ENCODE peak calls at places on chromosome 4, in four cellular contexts. One of them, this sample, is unnamed.

GRCh38 chr4:40992472-40993298 is 221.7 kb downstream of the APBB2 start:
- DNase-seq in CD14-positive monocyte: peak; percentile 89
- DNase-seq in GM20000: peak; percentile 36
- DNase-seq in HTR-8/SVneo: no peak
- DNase-seq in this sample: no peak

GRCh38 chr4:73257995-73258667 is 467 bp downstream of the ANKRD17 start:
- DNase-seq in CD14-positive monocyte: no peak
- DNase-seq in GM20000: no peak
- DNase-seq in HTR-8/SVneo: no peak
- DNase-seq in this sample: no peak

GRCh38 chr4:6322761-6323566 is 53.3 kb downstream of the WFS1 start:
- DNase-seq in CD14-positive monocyte: no peak
- DNase-seq in GM20000: no peak
- DNase-seq in HTR-8/SVneo: no peak
- DNase-seq in this sample: no peak

GRCh38 chr4:184228306-184228705 is 10.6 kb upstream of the ENPP6 start:
- DNase-seq in CD14-positive monocyte: no peak
- DNase-seq in GM20000: no peak
- DNase-seq in HTR-8/SVneo: no peak
- DNase-seq in this sample: no peak

GRCh38 chr4:155353923-155354540 is 22.7 kb downstream of the MAP9 start:
- DNase-seq in CD14-positive monocyte: no peak
- DNase-seq in GM20000: peak; percentile 14
- DNase-seq in HTR-8/SVneo: peak; percentile 23
- DNase-seq in this sample: peak; percentile 30

GRCh38 chr4:140995058-140995457 is 138.2 kb downstream of the RNF150 start:
- DNase-seq in CD14-positive monocyte: no peak
- DNase-seq in GM20000: no peak
- DNase-seq in HTR-8/SVneo: no peak
- DNase-seq in this sample: no peak

GRCh38 chr4:101356928-101357327 is 9.6 kb upstream of the PPP3CA start:
- DNase-seq in CD14-positive monocyte: no peak
- DNase-seq in GM20000: no peak
- DNase-seq in HTR-8/SVneo: no peak
- DNase-seq in this sample: no peak

GRCh38 chr4:19700951-19701350 is 550.8 kb upstream of the SLIT2 start:
- DNase-seq in CD14-positive monocyte: no peak
- DNase-seq in GM20000: no peak
- DNase-seq in HTR-8/SVneo: no peak
- DNase-seq in this sample: no peak

GRCh38 chr4:183370786-183371185 is 48.6 kb upstream of the CLDN24 start:
- DNase-seq in CD14-positive monocyte: no peak
- DNase-seq in GM20000: no peak
- DNase-seq in HTR-8/SVneo: no peak
- DNase-seq in this sample: no peak

GRCh38 chr4:148021706-148022105 is 289.8 kb downstream of the ARHGAP10 start:
- DNase-seq in CD14-positive monocyte: no peak
- DNase-seq in GM20000: no peak
- DNase-seq in HTR-8/SVneo: no peak
- DNase-seq in this sample: no peak

GRCh38 chr4:1198070-1198844 is 25.9 kb upstream of the SPON2 start:
- DNase-seq in CD14-positive monocyte: no peak
- DNase-seq in GM20000: no peak
- DNase-seq in HTR-8/SVneo: no peak
- DNase-seq in this sample: no peak

GRCh38 chr4:16695896-16696295 is 202.5 kb downstream of the LDB2 start:
- DNase-seq in CD14-positive monocyte: no peak
- DNase-seq in GM20000: no peak
- DNase-seq in HTR-8/SVneo: no peak
- DNase-seq in this sample: no peak

GRCh38 chr4:65791807-65792308 is 121.6 kb upstream of the EPHA5 start:
- DNase-seq in CD14-positive monocyte: no peak
- DNase-seq in GM20000: no peak
- DNase-seq in HTR-8/SVneo: no peak
- DNase-seq in this sample: no peak

GRCh38 chr4:23915459-23916132 is 25.7 kb upstream of the PPARGC1A start:
- DNase-seq in CD14-positive monocyte: no peak
- DNase-seq in GM20000: no peak
- DNase-seq in HTR-8/SVneo: no peak
- DNase-seq in this sample: no peak

GRCh38 chr4:19850909-19851308 is 400.8 kb upstream of the SLIT2 start:
- DNase-seq in CD14-positive monocyte: no peak
- DNase-seq in GM20000: no peak
- DNase-seq in HTR-8/SVneo: peak; percentile 27
- DNase-seq in this sample: no peak

GRCh38 chr4:180285796-180286195 is 1957.4 kb upstream of the TENM3 start:
- DNase-seq in CD14-positive monocyte: no peak
- DNase-seq in GM20000: peak; percentile 5
- DNase-seq in HTR-8/SVneo: no peak
- DNase-seq in this sample: no peak

GRCh38 chr4:159269956-159270355 is 167.1 kb downstream of the RAPGEF2 start:
- DNase-seq in CD14-positive monocyte: no peak
- DNase-seq in GM20000: no peak
- DNase-seq in HTR-8/SVneo: no peak
- DNase-seq in this sample: no peak